ENCODE peak calls at places on chromosomes 3 and 15, in four cellular contexts. I is psoas muscle, F is bronchial epithelial cell, S is NT2/D1. D is an unnamed sample. For H3K27me3, the result is how much of the 10 kb centered on the place peaks cover.

GRCh38 chr3:46935168-46935858 is 41.2 kb downstream of the CCDC12 start:
- DNase-seq in I (peak), F (peak), S (peak), D (peak)

GRCh38 chr3:149299938-149300791 is 33.3 kb downstream of the TM4SF18 start:
- DNase-seq in I (no peak), F (peak), S (no peak), D (no peak)

GRCh38 chr3:189833266-189833665 is 202.1 kb downstream of the TP63 start:
- DNase-seq in I (no peak), F (peak), S (no peak), D (no peak)

GRCh38 chr3:42118762-42119361 is 27.7 kb downstream of the TRAK1 start:
- DNase-seq in I (peak), F (peak), S (peak), D (peak)

GRCh38 chr3:22506871-22507270 is 696.3 kb upstream of the UBE2E2 start:
- DNase-seq in I (no peak), F (no peak), S (no peak), D (no peak)

GRCh38 chr3:169627073-169627472 is 36.4 kb downstream of the MECOM start:
- DNase-seq in I (no peak), F (no peak), S (no peak), D (no peak)

GRCh38 chr3:123296261-123296660 is 94.5 kb downstream of the SEC22A start:
- DNase-seq in I (no peak), F (no peak), S (no peak), D (no peak)

GRCh38 chr15:40044717-40045571 is 6.0 kb upstream of the SRP14 start:
- DNase-seq in I (peak), F (peak), S (no peak), D (peak)

GRCh38 chr3:120536642-120537041 is 59.5 kb upstream of the NDUFB4 start:
- DNase-seq in I (no peak), F (no peak), S (no peak), D (no peak)

GRCh38 chr3:178705925-178706324 is 169.7 kb downstream of the KCNMB2 start:
- DNase-seq in I (no peak), F (peak), S (no peak), D (no peak)

GRCh38 chr3:39124876-39125836 is 17.7 kb downstream of the TTC21A start:
- DNase-seq in I (no peak), F (peak), S (no peak), D (peak)

GRCh38 chr3:155129396-155129795 is 49.3 kb downstream of the MME start:
- DNase-seq in I (no peak), F (no peak), S (no peak), D (no peak)

GRCh38 chr3:15631426-15632211 is 30.1 kb downstream of the BTD start:
- DNase-seq in I (no peak), F (no peak), S (no peak), D (no peak)

GRCh38 chr15:48516125-48516524 is 129.4 kb downstream of the FBN1 start:
- DNase-seq in I (no peak), F (no peak), S (no peak), D (no peak)

GRCh38 chr3:107412376-107412775 is 35.1 kb downstream of the CCDC54 start:
- DNase-seq in I (no peak), F (no peak), S (no peak), D (no peak)

GRCh38 chr3:69087030-69087791 is 2.5 kb downstream of the ARL6IP5 start:
- DNase-seq in I (no peak), F (no peak), S (no peak), D (no peak)

GRCh38 chr15:77826006-77826695 is 193.4 kb upstream of the LINGO1 start:
- DNase-seq in I (peak), F (no peak), S (no peak), D (peak)

DNA sequence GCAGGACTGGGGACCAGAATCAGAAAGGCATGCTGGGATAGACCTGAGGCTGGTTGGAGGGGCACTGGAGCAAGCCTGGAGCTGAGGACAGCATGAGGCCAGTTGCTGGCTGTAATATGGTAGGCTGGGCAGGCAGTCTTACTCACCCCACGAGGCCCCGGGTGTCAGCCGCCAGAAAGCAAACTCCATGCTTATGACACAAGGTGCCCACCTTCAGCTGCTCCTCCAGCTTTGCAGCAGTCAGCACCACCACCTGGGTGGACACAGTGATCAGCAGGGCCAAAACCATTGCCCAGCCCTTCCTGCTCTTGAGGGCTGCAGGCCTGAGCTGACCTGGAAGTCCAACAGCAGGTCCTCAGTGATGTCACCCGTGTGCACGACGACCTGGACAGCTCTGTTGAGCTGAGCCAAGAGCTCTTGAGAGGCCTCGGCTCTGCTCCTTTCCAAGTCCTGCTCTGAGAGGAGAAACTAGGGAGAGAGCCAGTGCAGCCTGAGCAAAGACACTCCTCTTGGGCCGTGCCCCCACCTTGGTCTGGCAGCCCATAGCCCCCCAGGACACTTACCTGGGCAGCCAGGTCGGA is 747 bp downstream of the UBA7 start:
- DNase-seq in I (no peak), F (no peak), S (no peak), D (no peak)
- H3K4me3 ChIP-seq in I (peak), F (peak), S (no peak), D (no peak)

GRCh38 chr15:91268510-91268909 is 168.5 kb downstream of the SV2B start:
- DNase-seq in I (no peak), F (no peak), S (peak), D (peak)

GRCh38 chr15:91264651-91265351 is 164.7 kb downstream of the SV2B start:
- DNase-seq in I (no peak), F (no peak), S (no peak), D (no peak)

GRCh38 chr15:91265431-91265940 is 165.4 kb downstream of the SV2B start:
- DNase-seq in I (no peak), F (no peak), S (no peak), D (no peak)

GRCh38 chr15:91261345-91261744 is 161.3 kb downstream of the SV2B start:
- DNase-seq in I (no peak), F (no peak), S (no peak), D (no peak)

GRCh38 chr15:91263632-91264477 is 163.8 kb downstream of the SV2B start:
- DNase-seq in I (peak), F (peak), S (no peak), D (no peak)
- H3K27me3 ChIP-seq in I (under half), F (under half), S (under half), D (under half)

DNA sequence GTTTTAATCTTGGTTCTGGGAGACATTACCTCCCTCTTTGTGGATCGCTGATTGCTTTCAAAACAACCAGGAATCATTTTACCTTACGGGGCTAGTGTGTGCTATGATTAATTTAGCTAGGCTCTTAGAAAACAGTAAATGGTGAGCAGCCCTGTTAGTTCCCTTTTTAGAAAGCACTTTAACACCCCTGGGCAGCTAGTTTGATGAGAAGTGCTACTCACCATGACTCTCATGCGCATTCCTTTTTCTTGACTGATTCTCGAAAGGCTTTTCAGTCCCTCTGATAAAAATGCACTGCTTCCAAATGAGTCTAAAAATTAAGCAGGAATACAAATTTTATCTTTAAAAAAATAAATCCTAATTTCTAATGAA is 75.3 kb upstream of the LEKR1 start:
- DNase-seq in I (no peak), F (peak), S (peak), D (no peak)
- H3K4me3 ChIP-seq in I (no peak), F (no peak), S (no peak), D (no peak)

DNA sequence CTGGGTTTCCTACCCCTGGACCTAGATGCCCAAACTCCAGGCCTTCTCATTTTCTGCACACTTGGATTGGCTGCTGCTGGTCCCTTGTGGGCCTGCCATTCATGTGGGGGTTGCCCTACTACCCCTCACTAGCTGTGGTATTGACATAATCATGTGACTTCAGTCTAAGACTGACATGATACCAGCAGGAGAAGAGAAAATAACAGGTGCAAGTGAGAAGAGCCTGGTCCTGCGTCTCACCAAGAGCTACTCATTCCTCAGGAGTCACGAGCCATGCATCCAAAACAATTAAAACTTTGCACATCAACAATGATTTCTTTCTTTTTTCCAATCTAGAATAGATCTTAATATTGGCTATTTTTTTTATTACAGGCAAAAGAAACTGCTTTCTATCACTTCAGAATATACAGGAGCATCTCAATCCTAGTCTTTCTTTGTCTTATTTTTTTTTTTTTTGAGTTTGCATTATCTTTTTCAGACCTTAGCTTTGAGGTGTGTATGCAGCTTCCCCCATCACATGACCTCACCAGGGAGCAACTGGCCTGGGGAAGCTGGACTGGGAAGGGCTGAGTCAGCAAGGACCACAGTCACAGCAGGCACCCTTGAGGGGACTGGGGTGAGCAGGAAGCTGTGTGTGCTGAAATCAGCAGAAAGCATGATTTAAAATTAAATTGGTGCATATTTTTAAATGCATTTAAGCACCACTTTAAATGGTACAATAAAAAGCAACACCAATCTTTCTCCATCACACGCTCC is 27.6 kb downstream of the SLC9A9 start:
- DNase-seq in I (no peak), F (no peak), S (no peak), D (no peak)
- H3K27me3 ChIP-seq in I (under half), F (under half), S (under half), D (under half)

GRCh38 chr3:140424211-140424610 is 253.7 kb upstream of the TRIM42 start:
- DNase-seq in I (no peak), F (peak), S (no peak), D (no peak)

GRCh38 chr3:140421884-140422283 is 256.0 kb upstream of the TRIM42 start:
- DNase-seq in I (no peak), F (peak), S (no peak), D (no peak)

GRCh38 chr3:140423146-140423545 is 254.7 kb upstream of the TRIM42 start:
- DNase-seq in I (no peak), F (no peak), S (no peak), D (no peak)

GRCh38 chr3:140424726-140425125 is 253.1 kb upstream of the TRIM42 start:
- DNase-seq in I (no peak), F (no peak), S (no peak), D (no peak)

DNA sequence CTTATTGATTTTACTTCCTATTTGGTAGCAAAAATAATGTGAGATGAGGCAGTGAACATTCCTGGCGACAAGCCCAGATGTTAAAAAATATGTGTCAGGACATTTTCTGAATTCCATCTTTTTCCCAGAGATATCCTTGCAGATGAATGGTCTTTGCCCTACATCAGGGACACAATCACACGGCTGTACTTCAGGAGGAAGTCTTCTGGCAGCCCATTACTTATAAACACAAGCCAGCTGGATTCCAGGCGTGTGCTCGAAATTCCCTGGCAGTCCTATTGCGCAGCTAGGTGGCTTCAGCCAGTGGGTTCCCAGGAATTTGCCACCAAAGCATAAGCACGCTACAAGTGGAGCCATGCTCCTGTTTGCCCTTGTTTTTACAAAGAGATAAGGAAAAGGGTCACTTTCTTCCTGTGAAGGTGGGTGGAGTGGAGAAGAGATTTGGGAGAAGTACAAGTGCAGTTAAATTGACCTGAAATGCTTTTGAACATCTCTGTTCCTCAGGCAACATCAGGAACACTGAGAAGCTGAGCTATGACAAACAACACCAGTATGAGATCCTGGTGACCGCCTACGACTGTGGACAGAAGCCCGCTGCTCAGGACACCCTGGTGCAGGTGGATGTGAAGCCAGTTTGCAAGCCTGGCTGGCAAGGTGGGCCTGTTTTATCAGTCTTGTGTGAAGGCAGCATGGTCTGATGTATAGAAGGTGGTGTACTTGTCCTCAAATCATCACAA is 257.1 kb upstream of the TRIM42 start:
- DNase-seq in I (no peak), F (no peak), S (no peak), D (peak)
- H3K4me3 ChIP-seq in I (no peak), F (no peak), S (no peak), D (no peak)

DNA sequence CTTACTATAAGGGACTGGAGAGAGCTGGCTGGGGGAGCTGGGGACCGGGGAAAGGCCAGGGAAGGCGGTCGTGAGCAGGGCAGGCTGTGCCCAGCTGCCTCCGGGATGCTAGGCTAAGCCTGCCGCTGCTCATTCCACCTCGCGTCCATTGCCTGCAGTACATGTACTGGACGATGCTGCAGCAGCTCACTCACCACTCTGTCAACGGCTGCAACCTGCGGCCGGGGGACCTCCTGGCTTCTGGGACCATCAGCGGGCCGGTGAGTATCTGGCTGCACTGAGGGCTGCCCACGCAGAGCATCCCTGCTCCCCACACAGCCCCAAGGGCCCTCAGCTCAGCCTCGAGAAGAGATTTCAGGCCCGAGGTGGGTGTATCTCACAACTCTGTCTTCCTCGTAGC is 27.2 kb downstream of the FAH start:
- DNase-seq in I (no peak), F (no peak), S (no peak), D (no peak)
- H3K27me3 ChIP-seq in I (under half), F (under half), S (under half), D (under half)

GRCh38 chr3:27723803-27724458 is 1.8 kb upstream of the EOMES start:
- DNase-seq in I (no peak), F (no peak), S (no peak), D (peak)
- H3K4me3 ChIP-seq in I (peak), F (no peak), S (no peak), D (peak)

GRCh38 chr15:96422153-96422552 is 91.7 kb downstream of the NR2F2 start:
- DNase-seq in I (no peak), F (no peak), S (no peak), D (no peak)

GRCh38 chr15:96417760-96418130 is 87.2 kb downstream of the NR2F2 start:
- DNase-seq in I (no peak), F (no peak), S (no peak), D (no peak)

GRCh38 chr15:96418146-96418545 is 87.6 kb downstream of the NR2F2 start:
- DNase-seq in I (no peak), F (no peak), S (no peak), D (no peak)

GRCh38 chr15:96424674-96425073 is 94.2 kb downstream of the NR2F2 start:
- DNase-seq in I (no peak), F (no peak), S (no peak), D (no peak)

DNA sequence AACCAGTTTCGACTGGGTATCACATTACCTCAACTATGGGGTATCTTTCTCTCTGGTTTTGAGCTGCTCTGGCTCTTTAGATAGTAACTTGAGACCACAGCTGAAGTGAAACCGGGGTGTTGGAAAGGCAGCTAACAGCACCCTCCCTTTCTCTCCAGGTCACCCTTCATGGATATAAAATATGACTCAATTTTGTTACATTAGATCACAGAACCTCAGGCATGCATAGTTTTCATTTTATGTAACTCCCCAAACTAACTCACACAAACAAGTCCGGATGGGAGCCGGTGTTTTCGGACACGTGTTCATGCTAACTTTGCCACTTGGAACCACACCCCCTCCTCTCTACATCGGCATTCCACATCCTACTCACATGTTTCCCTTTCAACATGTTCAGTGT is 90.7 kb downstream of the NR2F2 start:
- DNase-seq in I (no peak), F (peak), S (no peak), D (no peak)
- H3K27me3 ChIP-seq in I (under half), F (under half), S (under half), D (half or more)

DNA sequence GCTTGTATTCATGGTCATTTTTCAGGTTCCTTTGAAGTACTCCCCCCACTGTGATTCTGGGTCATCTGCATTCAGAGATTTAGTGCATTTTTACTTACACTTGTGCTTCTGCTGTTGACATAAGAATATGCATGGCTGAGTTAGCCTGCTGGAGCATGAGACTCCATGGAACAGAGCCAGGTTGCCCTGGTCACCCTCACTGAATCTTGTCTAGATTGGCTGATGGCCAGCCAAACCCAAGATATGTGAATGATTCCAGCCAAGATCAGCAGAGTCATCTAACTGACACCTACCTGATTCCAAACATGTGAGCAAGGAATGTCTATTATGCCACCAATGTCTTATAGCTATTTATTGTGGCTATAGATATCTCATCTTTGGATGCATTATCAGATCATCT is 25.1 kb downstream of the DTWD1 start:
- DNase-seq in I (peak), F (peak), S (no peak), D (no peak)
- H3K4me3 ChIP-seq in I (no peak), F (no peak), S (no peak), D (no peak)

GRCh38 chr3:13538520-13539284 is 10.2 kb upstream of the FBLN2 start:
- DNase-seq in I (no peak), F (no peak), S (no peak), D (no peak)
- H3K27me3 ChIP-seq in I (under half), F (under half), S (under half), D (under half)

D was measured in endodermal cell.